ENCODE peak calls at places on chromosomes 4 and X, in six cellular contexts. One of them, this sample, is unnamed.

GRCh38 chr4:54050214-54050904 is 14.0 kb downstream of the CHIC2 start:
- DNase-seq in AG04449: no peak
- DNase-seq in natural killer cell: no peak
- DNase-seq in GM13976: no peak
- DNase-seq in fibroblast of pulmonary artery: peak
- DNase-seq in left ventricle myocardium inferior: no peak
- DNase-seq in this sample: no peak

GRCh38 chr4:57044279-57044678 is 65.6 kb downstream of the POLR2B start:
- DNase-seq in left ventricle myocardium inferior: no peak
- DNase-seq in fibroblast of pulmonary artery: no peak
- DNase-seq in AG04449: peak
- DNase-seq in GM13976: no peak
- DNase-seq in natural killer cell: no peak
- DNase-seq in this sample: no peak

GRCh38 chr4:159282944-159283343 is 180.1 kb downstream of the RAPGEF2 start:
- DNase-seq in left ventricle myocardium inferior: no peak
- DNase-seq in AG04449: no peak
- DNase-seq in GM13976: no peak
- DNase-seq in fibroblast of pulmonary artery: no peak
- DNase-seq in natural killer cell: no peak
- DNase-seq in this sample: no peak

GRCh38 chr4:138851626-138852443 is 163.7 kb upstream of the NOCT start:
- DNase-seq in GM13976: no peak
- DNase-seq in fibroblast of pulmonary artery: no peak
- DNase-seq in left ventricle myocardium inferior: no peak
- DNase-seq in natural killer cell: no peak
- DNase-seq in AG04449: no peak
- DNase-seq in this sample: no peak

GRCh38 chr4:146485968-146486367 is 35.8 kb downstream of the SLC10A7 start:
- DNase-seq in GM13976: peak
- DNase-seq in left ventricle myocardium inferior: no peak
- DNase-seq in fibroblast of pulmonary artery: no peak
- DNase-seq in AG04449: no peak
- DNase-seq in natural killer cell: no peak
- DNase-seq in this sample: peak

GRCh38 chr4:120692964-120693363 is 229.6 kb downstream of the PRDM5 start:
- DNase-seq in AG04449: peak
- DNase-seq in natural killer cell: no peak
- DNase-seq in left ventricle myocardium inferior: no peak
- DNase-seq in GM13976: no peak
- DNase-seq in fibroblast of pulmonary artery: peak
- DNase-seq in this sample: no peak

GRCh38 chr4:102620697-102621497 is 119.7 kb downstream of the NFKB1 start:
- DNase-seq in fibroblast of pulmonary artery: peak
- DNase-seq in natural killer cell: no peak
- DNase-seq in GM13976: peak
- DNase-seq in left ventricle myocardium inferior: no peak
- DNase-seq in AG04449: peak
- DNase-seq in this sample: peak

GRCh38 chr4:135277116-135277979 is 1075.8 kb upstream of the PABPC4L start:
- DNase-seq in natural killer cell: no peak
- DNase-seq in left ventricle myocardium inferior: no peak
- DNase-seq in AG04449: peak
- DNase-seq in fibroblast of pulmonary artery: peak
- DNase-seq in GM13976: no peak
- DNase-seq in this sample: no peak

GRCh38 chr4:85747871-85748491 is 273.0 kb downstream of the ARHGAP24 start:
- DNase-seq in GM13976: peak
- DNase-seq in AG04449: peak
- DNase-seq in fibroblast of pulmonary artery: peak
- DNase-seq in natural killer cell: no peak
- DNase-seq in left ventricle myocardium inferior: no peak
- DNase-seq in this sample: peak

GRCh38 chr4:16764622-16765021 is 133.8 kb downstream of the LDB2 start:
- DNase-seq in AG04449: no peak
- DNase-seq in fibroblast of pulmonary artery: peak
- DNase-seq in left ventricle myocardium inferior: no peak
- DNase-seq in GM13976: no peak
- DNase-seq in natural killer cell: no peak
- DNase-seq in this sample: no peak

GRCh38 chr4:45063166-45063565 is 336.8 kb upstream of the GNPDA2 start:
- DNase-seq in natural killer cell: no peak
- DNase-seq in GM13976: no peak
- DNase-seq in fibroblast of pulmonary artery: no peak
- DNase-seq in AG04449: no peak
- DNase-seq in left ventricle myocardium inferior: no peak
- DNase-seq in this sample: no peak

GRCh38 chrX:40343319-40343718 is 237.5 kb upstream of the ATP6AP2 start:
- DNase-seq in GM13976: no peak
- DNase-seq in natural killer cell: no peak
- DNase-seq in AG04449: no peak
- DNase-seq in left ventricle myocardium inferior: no peak
- DNase-seq in fibroblast of pulmonary artery: no peak
- DNase-seq in this sample: no peak

GRCh38 chr4:154045086-154045485 is 256.2 kb upstream of the SFRP2 start:
- DNase-seq in fibroblast of pulmonary artery: no peak
- DNase-seq in GM13976: no peak
- DNase-seq in left ventricle myocardium inferior: no peak
- DNase-seq in AG04449: no peak
- DNase-seq in natural killer cell: no peak
- DNase-seq in this sample: no peak

GRCh38 chr4:108851346-108851745 is 88.5 kb upstream of the ETNPPL start:
- DNase-seq in fibroblast of pulmonary artery: no peak
- DNase-seq in AG04449: no peak
- DNase-seq in GM13976: no peak
- DNase-seq in left ventricle myocardium inferior: no peak
- DNase-seq in natural killer cell: no peak
- DNase-seq in this sample: no peak

GRCh38 chr4:179719766-179720470 is 2277.7 kb upstream of the AGA start:
- DNase-seq in fibroblast of pulmonary artery: no peak
- DNase-seq in GM13976: no peak
- DNase-seq in left ventricle myocardium inferior: no peak
- DNase-seq in AG04449: no peak
- DNase-seq in natural killer cell: no peak
- DNase-seq in this sample: no peak

GRCh38 chr4:2071912-2072867 is 13.1 kb downstream of the NAT8L start:
- DNase-seq in GM13976: no peak
- DNase-seq in fibroblast of pulmonary artery: no peak
- DNase-seq in left ventricle myocardium inferior: no peak
- DNase-seq in AG04449: no peak
- DNase-seq in natural killer cell: no peak
- DNase-seq in this sample: no peak

GRCh38 chr4:163693776-163694175 is 199.3 kb downstream of the TMA16 start:
- DNase-seq in AG04449: no peak
- DNase-seq in natural killer cell: no peak
- DNase-seq in fibroblast of pulmonary artery: no peak
- DNase-seq in GM13976: no peak
- DNase-seq in left ventricle myocardium inferior: no peak
- DNase-seq in this sample: no peak

GRCh38 chr4:86973668-86974067 is 38.9 kb downstream of the AFF1 start:
- DNase-seq in left ventricle myocardium inferior: no peak
- DNase-seq in AG04449: no peak
- DNase-seq in natural killer cell: no peak
- DNase-seq in GM13976: no peak
- DNase-seq in fibroblast of pulmonary artery: no peak
- DNase-seq in this sample: no peak

GRCh38 chr4:72553540-72553939 is 15.5 kb downstream of the ADAMTS3 start:
- DNase-seq in AG04449: no peak
- DNase-seq in GM13976: no peak
- DNase-seq in fibroblast of pulmonary artery: peak
- DNase-seq in left ventricle myocardium inferior: no peak
- DNase-seq in natural killer cell: no peak
- DNase-seq in this sample: no peak

GRCh38 chrX:100410083-100410590 is at the start of gene PCDH19:
- DNase-seq in fibroblast of pulmonary artery: peak
- DNase-seq in AG04449: no peak
- DNase-seq in left ventricle myocardium inferior: peak
- DNase-seq in natural killer cell: no peak
- DNase-seq in GM13976: peak
- DNase-seq in this sample: peak

GRCh38 chr4:1571986-1572385 is 112.1 kb downstream of the FAM53A start:
- DNase-seq in GM13976: no peak
- DNase-seq in left ventricle myocardium inferior: no peak
- DNase-seq in AG04449: no peak
- DNase-seq in natural killer cell: no peak
- DNase-seq in fibroblast of pulmonary artery: no peak
- DNase-seq in this sample: no peak

GRCh38 chrX:155056877-155057792 is 13.8 kb downstream of the CMC4 start:
- DNase-seq in GM13976: peak
- DNase-seq in fibroblast of pulmonary artery: peak
- DNase-seq in AG04449: no peak
- DNase-seq in left ventricle myocardium inferior: peak
- DNase-seq in natural killer cell: peak
- DNase-seq in this sample: peak

GRCh38 chr4:71293705-71294104 is 45.1 kb upstream of the SLC4A4 start:
- DNase-seq in left ventricle myocardium inferior: no peak
- DNase-seq in natural killer cell: no peak
- DNase-seq in GM13976: no peak
- DNase-seq in fibroblast of pulmonary artery: peak
- DNase-seq in AG04449: no peak
- DNase-seq in this sample: no peak

GRCh38 chr4:26105372-26105771 is 191.4 kb downstream of the SMIM20 start:
- DNase-seq in left ventricle myocardium inferior: no peak
- DNase-seq in natural killer cell: no peak
- DNase-seq in fibroblast of pulmonary artery: peak
- DNase-seq in GM13976: no peak
- DNase-seq in AG04449: no peak
- DNase-seq in this sample: no peak

GRCh38 chr4:6783111-6783981 is 819 bp downstream of the KIAA0232 start:
- DNase-seq in GM13976: peak
- DNase-seq in left ventricle myocardium inferior: peak
- DNase-seq in natural killer cell: peak
- DNase-seq in fibroblast of pulmonary artery: peak
- DNase-seq in AG04449: no peak
- DNase-seq in this sample: peak
- TF ChIP-seq CTCF in GM13976: peak
- TF ChIP-seq CTCF in left ventricle myocardium inferior: peak
- TF ChIP-seq CTCF in natural killer cell: no peak
- TF ChIP-seq CTCF in fibroblast of pulmonary artery: no peak
- TF ChIP-seq CTCF in AG04449: no peak
- TF ChIP-seq CTCF in this sample: peak

DNA sequence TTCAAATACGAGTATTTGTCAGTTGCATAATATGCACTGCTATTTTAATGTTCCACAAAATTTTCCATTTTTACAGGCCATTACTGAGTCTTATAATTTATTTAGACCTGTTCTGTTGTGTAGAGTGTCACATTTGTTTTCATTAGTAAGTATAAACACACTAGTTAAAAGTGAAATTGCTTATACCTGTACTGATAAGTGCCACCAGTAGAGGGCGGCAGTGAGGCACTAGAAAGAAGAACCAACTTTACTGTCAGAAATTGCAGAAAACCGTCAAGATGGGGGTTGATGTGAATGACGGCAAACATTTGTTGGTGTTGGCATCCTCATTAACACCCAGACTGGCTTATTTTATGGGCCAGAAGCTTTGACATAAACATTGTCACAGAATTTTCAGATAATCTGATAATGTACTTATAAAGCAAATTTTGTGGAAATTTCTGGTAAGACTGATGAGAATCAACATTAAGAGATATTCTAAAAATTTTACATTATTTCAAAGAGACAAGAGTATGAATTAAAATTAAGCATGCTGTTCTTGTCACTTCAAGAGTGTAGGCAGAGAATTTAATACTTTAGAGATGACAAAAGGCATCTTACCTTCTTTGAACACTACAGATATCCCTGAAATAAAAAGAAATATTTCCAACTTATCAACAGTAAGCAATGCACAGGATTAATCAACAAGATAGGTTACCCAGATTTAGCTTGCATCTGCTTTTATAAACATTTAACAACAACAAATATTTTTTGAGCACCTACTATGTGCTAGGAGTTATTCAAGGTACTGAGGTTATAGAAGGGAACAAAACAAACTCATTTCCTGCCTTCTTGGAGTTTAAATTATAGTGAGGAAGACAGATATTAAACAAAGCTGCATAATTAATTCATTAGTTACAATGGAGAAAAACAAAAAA is 24.9 kb downstream of the ALPK1 start:
- DNase-seq in fibroblast of pulmonary artery: peak
- DNase-seq in natural killer cell: peak
- DNase-seq in GM13976: peak
- DNase-seq in left ventricle myocardium inferior: peak
- DNase-seq in AG04449: no peak
- DNase-seq in this sample: peak
- TF ChIP-seq CTCF in fibroblast of pulmonary artery: peak
- TF ChIP-seq CTCF in natural killer cell: peak
- TF ChIP-seq CTCF in GM13976: peak
- TF ChIP-seq CTCF in left ventricle myocardium inferior: peak
- TF ChIP-seq CTCF in AG04449: peak
- TF ChIP-seq CTCF in this sample: peak

DNA sequence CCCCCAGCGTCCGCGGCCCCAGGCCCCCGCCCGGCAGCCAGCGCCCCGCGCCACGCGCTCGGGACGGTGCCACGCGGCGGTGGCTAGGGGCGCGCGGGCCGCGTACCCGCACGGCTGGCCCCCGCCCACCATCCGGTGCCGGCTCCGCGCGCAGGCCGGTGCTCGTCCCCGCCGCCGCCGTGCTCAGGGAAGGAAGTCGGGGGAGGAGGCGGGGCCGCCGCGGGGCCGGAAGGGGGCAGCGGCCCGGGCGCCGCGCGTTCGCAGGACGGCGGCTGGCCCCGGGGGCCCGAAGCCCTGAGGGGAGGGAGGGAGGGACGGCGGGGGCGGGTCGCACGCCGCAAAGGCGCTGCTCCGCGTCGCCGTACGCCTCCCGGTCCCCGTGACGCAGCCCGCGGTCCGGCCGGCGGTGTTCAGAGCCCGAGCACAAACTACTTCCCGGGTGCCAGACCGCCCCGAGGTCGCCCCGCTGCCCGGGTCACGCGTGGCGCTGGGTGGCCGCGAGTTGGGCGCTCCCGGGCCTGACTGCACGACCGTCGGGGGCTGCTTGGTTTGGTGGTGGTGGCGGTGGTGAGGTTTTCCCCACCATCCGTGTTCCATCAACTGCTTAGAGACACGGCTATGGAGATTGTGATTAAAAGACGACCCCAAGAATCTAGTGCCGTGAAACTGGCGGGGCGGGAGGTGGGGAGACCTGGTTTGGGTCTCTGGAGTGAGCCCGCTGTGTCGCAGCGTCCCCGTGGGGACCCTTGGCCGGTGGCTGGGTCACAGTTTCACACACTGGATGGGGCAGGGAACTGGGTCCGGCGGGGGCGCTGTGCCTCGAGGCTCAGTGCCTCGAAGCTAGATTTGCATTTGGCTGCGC is at the start of gene DCTD:
- DNase-seq in natural killer cell: peak
- DNase-seq in left ventricle myocardium inferior: peak
- DNase-seq in fibroblast of pulmonary artery: peak
- DNase-seq in GM13976: peak
- DNase-seq in AG04449: no peak
- DNase-seq in this sample: peak
- TF ChIP-seq CTCF in natural killer cell: no peak
- TF ChIP-seq CTCF in left ventricle myocardium inferior: peak
- TF ChIP-seq CTCF in fibroblast of pulmonary artery: peak
- TF ChIP-seq CTCF in GM13976: peak
- TF ChIP-seq CTCF in AG04449: peak
- TF ChIP-seq CTCF in this sample: peak

GRCh38 chr4:24476209-24476781 is 108.1 kb downstream of the DHX15 start:
- DNase-seq in AG04449: no peak
- DNase-seq in natural killer cell: no peak
- DNase-seq in GM13976: peak
- DNase-seq in left ventricle myocardium inferior: no peak
- DNase-seq in fibroblast of pulmonary artery: peak
- DNase-seq in this sample: peak
- TF ChIP-seq CTCF in AG04449: peak
- TF ChIP-seq CTCF in natural killer cell: peak
- TF ChIP-seq CTCF in GM13976: no peak
- TF ChIP-seq CTCF in left ventricle myocardium inferior: peak
- TF ChIP-seq CTCF in fibroblast of pulmonary artery: peak
- TF ChIP-seq CTCF in this sample: peak